ENCODE peak calls at places on chromosomes 4 and X, in nine cellular contexts. X, J, V, C, K, B, O, P and E are unnamed samples.

GRCh38 chr4:15100380-15100779 is 98.1 kb downstream of the CPEB2 start:
- DNase-seq in X (no peak), J (no peak), V (no peak), C (no peak), K (no peak), B (no peak), O (no peak), P (no peak), E (no peak)

GRCh38 chrX:120334603-120335002 is 23.3 kb upstream of the TMEM255A start:
- DNase-seq in X (no peak), J (no peak), V (no peak), C (no peak), K (no peak), B (no peak), O (no peak), P (no peak), E (no peak)

GRCh38 chr4:80171251-80171650 is 26.1 kb upstream of the PRDM8 start:
- DNase-seq in X (no peak), J (no peak), V (no peak), C (no peak), K (peak), B (no peak), O (no peak), P (no peak), E (no peak)

GRCh38 chr4:5124876-5125275 is 73.6 kb downstream of the STK32B start:
- DNase-seq in X (no peak), J (no peak), V (no peak), C (no peak), K (no peak), B (no peak), O (no peak), P (no peak), E (no peak)

GRCh38 chr4:152028131-152028530 is 267.3 kb upstream of the GATB start:
- DNase-seq in X (no peak), J (no peak), V (no peak), C (no peak), K (no peak), B (no peak), O (no peak), P (no peak), E (no peak)

GRCh38 chrX:9538544-9539045 is 73.7 kb downstream of the TBL1X start:
- DNase-seq in X (no peak), J (no peak), V (no peak), C (no peak), K (peak), B (peak), O (no peak), P (no peak), E (no peak)

GRCh38 chrX:116281106-116281505 is 110.6 kb downstream of the AGTR2 start:
- DNase-seq in X (no peak), J (no peak), V (no peak), C (no peak), K (no peak), B (no peak), O (no peak), P (no peak), E (no peak)

GRCh38 chr4:123640271-123640670 is 243.7 kb downstream of the SPRY1 start:
- DNase-seq in X (no peak), J (no peak), V (no peak), C (no peak), K (peak), B (no peak), O (no peak), P (no peak), E (no peak)

GRCh38 chr4:129804458-129804981 is 708.6 kb downstream of the C4orf33 start:
- DNase-seq in X (no peak), J (no peak), V (no peak), C (no peak), K (no peak), B (no peak), O (no peak), P (no peak), E (no peak)
- TF ChIP-seq CTCF in X (no peak), J (no peak), V (no peak), C (peak), K (no peak), B (no peak), O (no peak), P (no peak), E (no peak)

DNA sequence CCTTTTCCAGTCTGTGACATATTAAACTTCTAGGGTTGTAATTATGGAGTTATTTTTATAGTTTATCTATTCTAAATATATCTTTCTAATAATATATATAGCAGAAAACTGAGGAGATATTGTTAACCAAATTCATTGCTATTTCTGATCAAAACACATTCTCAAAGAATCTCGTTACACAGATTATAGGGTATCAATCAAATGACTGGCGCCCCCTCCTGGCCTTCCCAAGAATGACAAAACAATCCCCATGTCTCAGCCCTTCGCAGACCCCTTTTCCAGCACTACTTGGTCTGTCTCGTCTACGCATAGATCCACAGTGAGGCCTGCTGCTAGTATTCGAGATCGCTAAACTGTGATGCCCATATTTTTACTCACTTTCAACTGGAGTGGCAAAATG is 209.3 kb downstream of the GPC3 start:
- DNase-seq in X (no peak), J (no peak), V (peak), C (peak), K (peak), B (no peak), O (peak), P (no peak), E (peak)
- TF ChIP-seq CTCF in X (peak), J (peak), V (peak), C (peak), K (peak), B (peak), O (peak), P (peak), E (peak)

GRCh38 chrX:108298165-108298602 is 140.0 kb downstream of the COL4A6 start:
- DNase-seq in X (no peak), J (no peak), V (no peak), C (no peak), K (no peak), B (no peak), O (no peak), P (no peak), E (no peak)

GRCh38 chrX:108292053-108292452 is 146.2 kb downstream of the COL4A6 start:
- DNase-seq in X (no peak), J (no peak), V (no peak), C (no peak), K (no peak), B (no peak), O (no peak), P (no peak), E (no peak)

GRCh38 chrX:108299101-108299591 is 139.1 kb downstream of the COL4A6 start:
- DNase-seq in X (no peak), J (peak), V (no peak), C (no peak), K (peak), B (no peak), O (peak), P (no peak), E (no peak)

GRCh38 chrX:108299704-108300103 is 138.5 kb downstream of the COL4A6 start:
- DNase-seq in X (no peak), J (no peak), V (no peak), C (no peak), K (no peak), B (no peak), O (no peak), P (no peak), E (no peak)

DNA sequence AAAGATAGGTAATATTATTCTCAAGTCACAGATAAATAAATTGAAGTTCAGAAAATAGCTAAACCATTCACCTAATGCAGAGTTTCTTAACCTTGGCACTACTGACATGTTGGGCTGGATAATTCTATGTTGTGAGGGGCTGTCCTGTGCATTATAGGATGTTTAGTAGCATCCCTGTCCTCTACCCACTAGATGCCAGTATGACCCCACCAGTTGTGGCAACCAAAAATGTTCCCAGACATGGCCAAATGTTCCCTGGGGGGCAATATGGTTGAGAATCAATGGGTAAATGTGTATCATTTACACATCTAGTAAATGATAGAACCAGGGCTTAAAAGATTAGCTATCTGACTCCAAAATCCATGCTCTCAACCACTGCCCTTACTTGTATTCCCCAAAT is 140.9 kb downstream of the COL4A6 start:
- DNase-seq in X (no peak), J (no peak), V (no peak), C (no peak), K (no peak), B (no peak), O (no peak), P (no peak), E (no peak)
- TF ChIP-seq CTCF in X (no peak), J (no peak), V (no peak), C (peak), K (no peak), B (no peak), O (peak), P (no peak), E (no peak)

GRCh38 chrX:41293269-41293668 is 40.7 kb upstream of the DDX3X start:
- DNase-seq in X (no peak), J (no peak), V (no peak), C (peak), K (peak), B (no peak), O (no peak), P (no peak), E (no peak)
- TF ChIP-seq CTCF in X (no peak), J (no peak), V (peak), C (peak), K (peak), B (no peak), O (peak), P (no peak), E (no peak)

DNA sequence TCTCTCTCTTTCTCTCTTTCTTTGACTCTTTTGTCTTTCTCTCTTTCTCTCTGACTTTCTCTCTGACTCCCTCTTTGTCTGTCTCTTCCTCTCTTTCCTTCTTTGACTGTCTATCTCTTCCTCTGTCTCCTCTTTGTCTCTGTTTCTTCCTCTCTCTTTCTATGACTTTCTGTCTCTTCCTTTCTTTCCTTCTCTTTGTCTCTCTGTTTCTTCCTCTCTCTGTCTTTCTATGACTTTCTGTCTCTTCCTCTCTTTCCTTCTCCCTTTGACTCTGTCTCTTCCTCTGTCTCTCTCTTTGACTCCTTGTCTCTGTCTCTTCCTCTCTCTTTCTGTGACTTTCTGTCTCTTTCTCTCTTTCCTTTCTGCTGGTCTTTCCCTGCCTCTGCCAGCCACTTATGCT is 38.7 kb downstream of the HNRNPD start:
- DNase-seq in X (no peak), J (no peak), V (no peak), C (no peak), K (no peak), B (no peak), O (no peak), P (no peak), E (no peak)
- TF ChIP-seq CTCF in X (no peak), J (no peak), V (no peak), C (no peak), K (no peak), B (no peak), O (no peak), P (no peak), E (no peak)

GRCh38 chr4:38670061-38670894 is 6.3 kb downstream of the KLF3 start:
- DNase-seq in X (no peak), J (no peak), V (no peak), C (peak), K (no peak), B (no peak), O (no peak), P (no peak), E (no peak)
- TF ChIP-seq CTCF in X (no peak), J (no peak), V (no peak), C (peak), K (no peak), B (no peak), O (no peak), P (no peak), E (no peak)

GRCh38 chrX:2680486-2681348 is 10.4 kb upstream of the CD99 start:
- DNase-seq in X (no peak), J (no peak), V (no peak), C (no peak), K (no peak), B (no peak), O (no peak), P (no peak), E (no peak)
- TF ChIP-seq CTCF in X (no peak), J (no peak), V (no peak), C (no peak), K (no peak), B (no peak), O (no peak), P (no peak), E (no peak)